ENCODE peak calls at places on chromosomes 6 and 20, in eight cellular contexts. Q is astrocyte; P is esophagus squamous epithelium; A is progenitor cell of endocrine pancreas; U is endothelial cell; V is fibroblast of pulmonary artery; E is mucosa of descending colon; W is activated CD8-positive, alpha-beta T cell treated with anti-CD3 and anti-CD28 coated beads for 36 hours. S is an unnamed sample.

GRCh38 chr6:77926198-77926752 is 273.4 kb downstream of the MEI4 start:
- DNase-seq in W (no peak), V (no peak), U (no peak), A (no peak), Q (no peak), E (no peak), P (no peak), S (no peak)

GRCh38 chr6:7165002-7165735 is 57.4 kb downstream of the RREB1 start:
- DNase-seq in P (no peak), W (no peak), A (no peak), E (no peak), U (no peak), V (peak), Q (peak), S (no peak)

GRCh38 chr6:31829633-31830492 is 2.3 kb downstream of the HSPA1B start:
- DNase-seq in A (no peak), V (peak), E (no peak), P (no peak), U (no peak), Q (no peak), W (no peak), S (no peak)

GRCh38 chr6:157075549-157076426 is 247.5 kb downstream of the TMEM242 start:
- DNase-seq in E (no peak), V (peak), Q (peak), U (no peak), A (no peak), P (no peak), W (peak), S (no peak)

GRCh38 chr20:2794866-2795447 is 5.5 kb downstream of the CPXM1 start:
- DNase-seq in E (no peak), U (no peak), V (no peak), P (no peak), A (no peak), W (no peak), Q (no peak), S (no peak)

GRCh38 chr6:3211681-3212080 is 15.8 kb downstream of the TUBB2B start:
- DNase-seq in A (no peak), W (no peak), V (peak), P (no peak), Q (no peak), U (no peak), E (no peak), S (no peak)

GRCh38 chr20:53276143-53276542 is 304.0 kb downstream of the TSHZ2 start:
- DNase-seq in E (no peak), U (no peak), P (no peak), V (no peak), W (no peak), A (no peak), Q (no peak), S (no peak)

GRCh38 chr20:23407770-23408467 is 13.4 kb downstream of the NAPB start:
- DNase-seq in W (peak), E (no peak), P (no peak), A (no peak), V (no peak), Q (no peak), U (no peak), S (no peak)

GRCh38 chr6:31205638-31206037 is 35.2 kb upstream of the POU5F1 start:
- DNase-seq in W (no peak), Q (no peak), U (no peak), P (no peak), A (no peak), V (no peak), E (no peak), S (no peak)

GRCh38 chr20:59525500-59526241 is 78.7 kb upstream of the PHACTR3 start:
- DNase-seq in Q (no peak), E (no peak), U (peak), A (peak), P (no peak), W (peak), V (peak), S (no peak)

GRCh38 chr6:3293271-3294155 is 34.8 kb downstream of the PSMG4 start:
- DNase-seq in U (no peak), Q (no peak), W (no peak), E (no peak), V (no peak), P (no peak), A (no peak), S (peak)

GRCh38 chr20:38255389-38255788 is 5.1 kb downstream of the KIAA1755 start:
- DNase-seq in W (no peak), V (peak), Q (peak), E (no peak), U (no peak), P (no peak), A (no peak), S (peak)

GRCh38 chr6:26020983-26021349 is 58.4 kb downstream of the TRIM38 start:
- DNase-seq in U (peak), W (peak), Q (peak), E (peak), A (peak), P (no peak), V (peak), S (no peak)

GRCh38 chr6:46876126-46876525 is 45.6 kb downstream of the ADGRF5 start:
- DNase-seq in V (peak), Q (peak), E (no peak), W (no peak), P (no peak), U (peak), A (no peak), S (no peak)

GRCh38 chr20:31815408-31816188 is 3.6 kb upstream of the MYLK2 start:
- DNase-seq in W (no peak), P (no peak), V (peak), U (no peak), A (no peak), E (no peak), Q (no peak), S (peak)

GRCh38 chr6:135880066-135880972 is 28.8 kb downstream of the PDE7B start:
- DNase-seq in E (no peak), U (no peak), V (peak), W (peak), P (no peak), Q (peak), A (no peak), S (no peak)

GRCh38 chr6:165774903-165775608 is 112.0 kb upstream of the PDE10A start:
- DNase-seq in A (no peak), W (peak), U (peak), P (no peak), E (no peak), V (peak), Q (peak), S (no peak)

GRCh38 chr20:46963196-46963529 is 68.5 kb downstream of the EYA2 start:
- DNase-seq in A (no peak), U (no peak), P (no peak), W (no peak), V (no peak), Q (no peak), E (no peak), S (no peak)

GRCh38 chr6:33050013-33050800 is 23.2 kb downstream of the HLA-DPA1 start:
- DNase-seq in W (no peak), A (no peak), V (no peak), U (no peak), P (no peak), Q (no peak), E (no peak), S (no peak)

GRCh38 chr20:17710379-17711305 is 10.9 kb downstream of the BANF2 start:
- DNase-seq in V (peak), A (no peak), U (no peak), W (no peak), P (no peak), Q (no peak), E (no peak), S (peak)

GRCh38 chr6:51992834-51993233 is 94.6 kb downstream of the PKHD1 start:
- DNase-seq in Q (no peak), U (no peak), E (no peak), P (no peak), A (no peak), W (no peak), V (no peak), S (no peak)

GRCh38 chr20:52889225-52889624 is 82.9 kb upstream of the TSHZ2 start:
- DNase-seq in A (no peak), P (no peak), Q (peak), U (no peak), V (peak), E (no peak), W (no peak), S (no peak)

GRCh38 chr6:36649721-36650484 is 28.6 kb upstream of the CDKN1A start:
- DNase-seq in A (no peak), U (no peak), P (no peak), E (no peak), Q (no peak), V (no peak), W (no peak), S (peak)

GRCh38 chr6:83707829-83708545 is 914 bp downstream of the SNAP91 start:
- DNase-seq in V (peak), P (no peak), A (peak), U (peak), Q (peak), E (peak), W (no peak), S (no peak)

GRCh38 chr20:47768016-47768953 is 17.0 kb downstream of the SULF2 start:
- DNase-seq in A (no peak), W (no peak), P (no peak), V (peak), E (peak), Q (peak), U (no peak), S (no peak)

GRCh38 chr6:18497006-18497405 is 109.9 kb downstream of the RNF144B start:
- DNase-seq in W (no peak), P (no peak), V (no peak), Q (no peak), A (no peak), E (no peak), U (no peak), S (no peak)

GRCh38 chr6:18441253-18441979 is 54.3 kb downstream of the RNF144B start:
- DNase-seq in U (no peak), V (no peak), W (no peak), Q (no peak), A (no peak), E (no peak), P (no peak), S (no peak)

GRCh38 chr6:23349521-23350147 is 776.4 kb upstream of the NRSN1 start:
- DNase-seq in A (no peak), Q (peak), W (no peak), E (no peak), P (no peak), U (no peak), V (peak), S (no peak)

GRCh38 chr6:73514746-73515110 is 6.1 kb downstream of the EEF1A1 start:
- DNase-seq in U (no peak), P (no peak), E (no peak), Q (no peak), W (peak), V (peak), A (no peak), S (no peak)

GRCh38 chr6:22447862-22448261 is 121.5 kb upstream of the HDGFL1 start:
- DNase-seq in P (no peak), Q (no peak), A (no peak), W (no peak), E (no peak), U (no peak), V (peak), S (no peak)

GRCh38 chr20:23147964-23148720 is 62.0 kb upstream of the CD93 start:
- DNase-seq in E (no peak), A (no peak), W (peak), P (no peak), V (peak), Q (peak), U (no peak), S (no peak)

GRCh38 chr6:107731422-107732319 is 92.4 kb downstream of the SCML4 start:
- DNase-seq in Q (no peak), P (no peak), E (peak), V (no peak), W (peak), U (no peak), A (no peak), S (no peak)

GRCh38 chr20:31633339-31633914 is 4.3 kb upstream of the COX4I2 start:
- DNase-seq in W (no peak), Q (no peak), E (no peak), A (no peak), U (no peak), V (peak), P (no peak), S (no peak)

GRCh38 chr6:7671581-7671980 is 54.3 kb upstream of the BMP6 start:
- DNase-seq in U (no peak), P (no peak), V (peak), Q (peak), W (no peak), A (no peak), E (no peak), S (no peak)

GRCh38 chr6:71481801-71482200 is 193.2 kb downstream of the OGFRL1 start:
- DNase-seq in V (no peak), E (no peak), Q (peak), P (no peak), W (no peak), A (no peak), U (no peak), S (no peak)

GRCh38 chr6:71480577-71480976 is 192.0 kb downstream of the OGFRL1 start:
- DNase-seq in E (no peak), P (no peak), A (no peak), V (no peak), W (no peak), Q (no peak), U (no peak), S (no peak)

GRCh38 chr6:71486466-71486865 is 197.9 kb downstream of the OGFRL1 start:
- DNase-seq in E (no peak), P (no peak), V (no peak), Q (peak), U (no peak), W (no peak), A (no peak), S (no peak)

GRCh38 chr6:71481021-71481420 is 192.4 kb downstream of the OGFRL1 start:
- DNase-seq in A (no peak), P (no peak), W (no peak), V (no peak), Q (no peak), U (no peak), E (no peak), S (no peak)

DNA sequence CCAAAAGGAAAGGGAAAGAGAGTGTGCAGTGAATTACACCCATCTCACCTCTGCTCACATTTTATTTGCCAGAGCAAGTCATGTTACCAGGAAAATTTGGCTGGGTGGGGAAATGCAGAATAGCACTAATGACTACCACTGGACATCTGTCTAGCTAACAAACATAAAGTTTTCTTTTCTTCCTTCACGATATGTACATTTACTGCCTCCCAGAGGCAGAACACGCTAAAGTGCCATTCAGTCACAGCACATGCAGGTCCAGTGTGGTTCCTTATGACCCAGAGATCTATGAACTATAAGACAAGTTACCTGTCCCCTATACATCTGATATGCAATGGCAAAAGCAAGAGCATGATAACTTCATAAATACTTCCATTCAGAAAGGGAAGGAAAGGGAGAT is 194.1 kb downstream of the OGFRL1 start:
- DNase-seq in E (no peak), P (no peak), A (no peak), Q (no peak), U (no peak), V (peak), W (no peak), S (no peak)
- TF ChIP-seq CTCF in E (no peak), P (no peak), A (no peak), Q (peak), U (no peak), V (peak), W (no peak), S (peak)

GRCh38 chr6:150133686-150134085 is 9.2 kb upstream of the PPP1R14C start:
- DNase-seq in W (no peak), V (no peak), Q (no peak), P (no peak), U (no peak), A (no peak), E (no peak), S (no peak)
- TF ChIP-seq CTCF in W (no peak), V (no peak), Q (no peak), P (no peak), U (no peak), A (no peak), E (no peak), S (no peak)

GRCh38 chr6:168354338-168354737 is 34.8 kb upstream of the DACT2 start:
- DNase-seq in E (no peak), V (no peak), W (no peak), P (no peak), U (no peak), Q (no peak), A (no peak), S (no peak)

GRCh38 chr6:168361766-168362165 is 42.2 kb upstream of the DACT2 start:
- DNase-seq in A (no peak), E (peak), U (no peak), Q (no peak), V (no peak), W (no peak), P (no peak), S (no peak)

GRCh38 chr6:168359794-168360193 is 40.2 kb upstream of the DACT2 start:
- DNase-seq in Q (no peak), U (no peak), V (no peak), E (no peak), W (no peak), A (no peak), P (no peak), S (no peak)

GRCh38 chr6:168353041-168353440 is 33.5 kb upstream of the DACT2 start:
- DNase-seq in P (no peak), Q (no peak), E (no peak), A (no peak), U (no peak), W (no peak), V (no peak), S (no peak)

GRCh38 chr6:168355716-168356522 is 36.3 kb upstream of the DACT2 start:
- DNase-seq in Q (no peak), V (peak), A (peak), U (peak), E (peak), W (peak), P (no peak), S (no peak)
- TF ChIP-seq CTCF in Q (peak), V (peak), A (peak), U (peak), E (peak), W (peak), P (peak), S (peak)

DNA sequence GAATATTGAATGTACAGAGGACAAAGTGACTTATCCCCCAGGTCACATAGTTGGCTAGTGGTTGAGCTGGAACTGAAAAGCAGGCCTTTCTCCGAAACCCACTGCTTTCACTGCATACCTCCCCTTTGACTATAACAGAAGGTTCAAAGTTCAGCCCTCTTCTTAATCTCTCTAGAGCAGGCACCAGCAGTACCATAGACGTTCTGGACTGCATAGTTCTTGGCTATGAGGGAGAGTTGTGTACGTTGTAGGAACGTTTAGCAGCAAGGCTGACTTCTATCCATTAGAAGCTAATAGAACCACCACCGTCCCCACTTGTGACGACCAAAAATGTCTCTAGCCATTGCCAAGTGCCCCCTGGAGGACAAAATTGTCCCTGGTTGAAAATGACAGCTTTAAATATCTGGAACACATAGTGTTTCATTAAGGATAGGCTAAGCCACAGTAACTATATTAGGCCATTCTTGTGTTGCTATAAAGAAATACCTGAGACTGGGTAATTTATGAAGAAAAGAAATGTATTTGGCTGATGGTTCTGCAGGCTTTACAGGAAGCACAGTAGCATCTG is 123.8 kb upstream of the MTHFD1L start:
- DNase-seq in V (peak), A (no peak), U (peak), W (peak), Q (no peak), E (no peak), P (no peak), S (no peak)
- TF ChIP-seq CTCF in V (peak), A (peak), U (peak), W (peak), Q (peak), E (no peak), P (peak), S (peak)

GRCh38 chr6:12482386-12482785 is 192.2 kb downstream of the EDN1 start:
- DNase-seq in U (no peak), W (no peak), V (no peak), Q (no peak), E (no peak), P (no peak), A (no peak), S (no peak)
- TF ChIP-seq CTCF in U (no peak), W (no peak), V (peak), Q (peak), E (no peak), P (no peak), A (peak), S (peak)

GRCh38 chr6:10694302-10695085 is at the start of the genes C6orf52 and PAK1IP1:
- DNase-seq in P (peak), A (peak), W (peak), V (peak), Q (peak), U (peak), E (peak), S (peak)
- TF ChIP-seq CTCF in P (peak), A (no peak), W (no peak), V (no peak), Q (no peak), U (no peak), E (no peak), S (peak)

GRCh38 chr6:88785478-88785877 is 177.9 kb downstream of the RNGTT start:
- DNase-seq in Q (peak), A (no peak), P (no peak), W (no peak), U (no peak), V (peak), E (no peak), S (no peak)

GRCh38 chr6:88775866-88776571 is 187.4 kb downstream of the RNGTT start:
- DNase-seq in E (no peak), A (no peak), U (no peak), Q (no peak), W (no peak), P (no peak), V (no peak), S (no peak)

GRCh38 chr6:88780714-88781389 is 182.6 kb downstream of the RNGTT start:
- DNase-seq in V (peak), W (peak), E (no peak), P (no peak), U (peak), A (peak), Q (peak), S (no peak)
- TF ChIP-seq CTCF in V (peak), W (peak), E (peak), P (peak), U (peak), A (peak), Q (peak), S (peak)

GRCh38 chr20:324177-325042 is 942 bp upstream of the SOX12 start:
- DNase-seq in A (peak), W (peak), E (peak), V (peak), P (peak), U (peak), Q (peak), S (peak)
- TF ChIP-seq CTCF in A (peak), W (peak), E (no peak), V (peak), P (peak), U (peak), Q (peak), S (peak)